ENCODE peak calls at places on chromosomes 12 and 14, in seven cellular contexts. One of them, this sample, is unnamed.

GRCh38 chr12:70691018-70691672 is 53.9 kb upstream of the PTPRB start:
- DNase-seq in prostate gland: no peak
- DNase-seq in AG04450: no peak
- DNase-seq in choroid plexus epithelial cell: peak
- DNase-seq in sigmoid colon: no peak
- DNase-seq in ovary: no peak
- DNase-seq in RWPE1: no peak
- DNase-seq in this sample: peak

GRCh38 chr12:71019282-71019831 is 98.8 kb upstream of the PTPRR start:
- DNase-seq in ovary: no peak
- DNase-seq in AG04450: no peak
- DNase-seq in choroid plexus epithelial cell: no peak
- DNase-seq in prostate gland: no peak
- DNase-seq in RWPE1: no peak
- DNase-seq in sigmoid colon: no peak
- DNase-seq in this sample: no peak

GRCh38 chr12:52090291-52090690 is 10.8 kb downstream of the SMIM41 start:
- DNase-seq in AG04450: no peak
- DNase-seq in sigmoid colon: no peak
- DNase-seq in ovary: no peak
- DNase-seq in RWPE1: no peak
- DNase-seq in choroid plexus epithelial cell: no peak
- DNase-seq in prostate gland: no peak
- DNase-seq in this sample: no peak

GRCh38 chr12:100375023-100375737 is 18.3 kb downstream of the SLC17A8 start:
- DNase-seq in RWPE1: no peak
- DNase-seq in AG04450: no peak
- DNase-seq in prostate gland: peak
- DNase-seq in sigmoid colon: peak
- DNase-seq in ovary: peak
- DNase-seq in choroid plexus epithelial cell: peak
- DNase-seq in this sample: no peak

GRCh38 chr14:24406416-24406815 is 7.6 kb downstream of the NYNRIN start:
- DNase-seq in AG04450: no peak
- DNase-seq in ovary: no peak
- DNase-seq in RWPE1: no peak
- DNase-seq in prostate gland: no peak
- DNase-seq in choroid plexus epithelial cell: no peak
- DNase-seq in sigmoid colon: peak
- DNase-seq in this sample: no peak

GRCh38 chr14:58455593-58456265 is 28.2 kb downstream of the KIAA0586 start:
- DNase-seq in RWPE1: peak
- DNase-seq in ovary: no peak
- DNase-seq in AG04450: no peak
- DNase-seq in prostate gland: no peak
- DNase-seq in sigmoid colon: no peak
- DNase-seq in choroid plexus epithelial cell: no peak
- DNase-seq in this sample: no peak

GRCh38 chr12:27969011-27969900 is 3.3 kb downstream of the PTHLH start:
- DNase-seq in prostate gland: no peak
- DNase-seq in ovary: no peak
- DNase-seq in sigmoid colon: peak
- DNase-seq in AG04450: no peak
- DNase-seq in RWPE1: no peak
- DNase-seq in choroid plexus epithelial cell: peak
- DNase-seq in this sample: no peak

GRCh38 chr14:37343307-37344094 is 145.8 kb downstream of the MIPOL1 start:
- DNase-seq in choroid plexus epithelial cell: peak
- DNase-seq in RWPE1: no peak
- DNase-seq in sigmoid colon: no peak
- DNase-seq in AG04450: peak
- DNase-seq in ovary: no peak
- DNase-seq in prostate gland: no peak
- DNase-seq in this sample: no peak

GRCh38 chr12:65540140-65540539 is 261.7 kb downstream of the MSRB3 start:
- DNase-seq in sigmoid colon: no peak
- DNase-seq in RWPE1: no peak
- DNase-seq in choroid plexus epithelial cell: no peak
- DNase-seq in prostate gland: no peak
- DNase-seq in AG04450: no peak
- DNase-seq in ovary: no peak
- DNase-seq in this sample: no peak

GRCh38 chr14:70904376-70904775 is 2.9 kb upstream of the PCNX1 start:
- DNase-seq in ovary: no peak
- DNase-seq in prostate gland: no peak
- DNase-seq in choroid plexus epithelial cell: no peak
- DNase-seq in AG04450: no peak
- DNase-seq in sigmoid colon: no peak
- DNase-seq in RWPE1: no peak
- DNase-seq in this sample: no peak

GRCh38 chr14:66974397-66975025 is 214.7 kb upstream of the GARIN2 start:
- DNase-seq in RWPE1: peak
- DNase-seq in ovary: no peak
- DNase-seq in choroid plexus epithelial cell: peak
- DNase-seq in sigmoid colon: no peak
- DNase-seq in AG04450: no peak
- DNase-seq in prostate gland: no peak
- DNase-seq in this sample: no peak

GRCh38 chr12:86196465-86196864 is 59.7 kb downstream of the MGAT4C start:
- DNase-seq in prostate gland: no peak
- DNase-seq in RWPE1: no peak
- DNase-seq in sigmoid colon: no peak
- DNase-seq in ovary: no peak
- DNase-seq in choroid plexus epithelial cell: no peak
- DNase-seq in AG04450: no peak
- DNase-seq in this sample: no peak

GRCh38 chr12:107992870-107993451 is 136.1 kb upstream of the WSCD2 start:
- DNase-seq in sigmoid colon: no peak
- DNase-seq in AG04450: no peak
- DNase-seq in prostate gland: no peak
- DNase-seq in ovary: no peak
- DNase-seq in RWPE1: peak
- DNase-seq in choroid plexus epithelial cell: peak
- DNase-seq in this sample: no peak

GRCh38 chr12:13383379-13383778 is 186.9 kb downstream of the EMP1 start:
- DNase-seq in ovary: no peak
- DNase-seq in RWPE1: peak
- DNase-seq in prostate gland: no peak
- DNase-seq in AG04450: no peak
- DNase-seq in sigmoid colon: no peak
- DNase-seq in choroid plexus epithelial cell: no peak
- DNase-seq in this sample: no peak

GRCh38 chr14:94970937-94971730 is 186.2 kb downstream of the DICER1 start:
- DNase-seq in sigmoid colon: peak
- DNase-seq in prostate gland: no peak
- DNase-seq in ovary: no peak
- DNase-seq in AG04450: no peak
- DNase-seq in RWPE1: no peak
- DNase-seq in choroid plexus epithelial cell: no peak
- DNase-seq in this sample: no peak

GRCh38 chr12:45077259-45077658 is 26.4 kb upstream of the DBX2 start:
- DNase-seq in RWPE1: no peak
- DNase-seq in AG04450: no peak
- DNase-seq in ovary: no peak
- DNase-seq in choroid plexus epithelial cell: no peak
- DNase-seq in prostate gland: no peak
- DNase-seq in sigmoid colon: no peak
- DNase-seq in this sample: no peak

GRCh38 chr14:89303452-89304435 is 113.3 kb downstream of the FOXN3 start:
- DNase-seq in prostate gland: peak
- DNase-seq in RWPE1: peak
- DNase-seq in ovary: peak
- DNase-seq in sigmoid colon: peak
- DNase-seq in choroid plexus epithelial cell: peak
- DNase-seq in AG04450: peak
- DNase-seq in this sample: peak

GRCh38 chr12:31323466-31324115 is 2.4 kb downstream of the SINHCAF start:
- DNase-seq in prostate gland: peak
- DNase-seq in choroid plexus epithelial cell: peak
- DNase-seq in RWPE1: peak
- DNase-seq in ovary: peak
- DNase-seq in sigmoid colon: peak
- DNase-seq in AG04450: no peak
- DNase-seq in this sample: no peak

GRCh38 chr12:52198454-52199215 is 6.8 kb upstream of the KRT80 start:
- DNase-seq in sigmoid colon: no peak
- DNase-seq in choroid plexus epithelial cell: no peak
- DNase-seq in AG04450: no peak
- DNase-seq in RWPE1: no peak
- DNase-seq in prostate gland: no peak
- DNase-seq in ovary: no peak
- DNase-seq in this sample: no peak

GRCh38 chr14:71716371-71716770 is 215.9 kb upstream of the RGS6 start:
- DNase-seq in sigmoid colon: no peak
- DNase-seq in prostate gland: no peak
- DNase-seq in AG04450: no peak
- DNase-seq in choroid plexus epithelial cell: peak
- DNase-seq in RWPE1: no peak
- DNase-seq in ovary: no peak
- DNase-seq in this sample: no peak

GRCh38 chr12:49912345-49912744 is 8.6 kb upstream of the FAIM2 start:
- DNase-seq in ovary: no peak
- DNase-seq in choroid plexus epithelial cell: no peak
- DNase-seq in AG04450: no peak
- DNase-seq in RWPE1: no peak
- DNase-seq in sigmoid colon: no peak
- DNase-seq in prostate gland: no peak
- DNase-seq in this sample: no peak

GRCh38 chr14:37246427-37246829 is 48.7 kb downstream of the MIPOL1 start:
- DNase-seq in ovary: no peak
- DNase-seq in AG04450: peak
- DNase-seq in choroid plexus epithelial cell: peak
- DNase-seq in RWPE1: peak
- DNase-seq in sigmoid colon: no peak
- DNase-seq in prostate gland: peak
- DNase-seq in this sample: peak

GRCh38 chr14:55329999-55330710 is 58.9 kb downstream of the FBXO34 start:
- DNase-seq in RWPE1: no peak
- DNase-seq in choroid plexus epithelial cell: no peak
- DNase-seq in ovary: no peak
- DNase-seq in AG04450: no peak
- DNase-seq in prostate gland: no peak
- DNase-seq in sigmoid colon: no peak
- DNase-seq in this sample: no peak

GRCh38 chr12:109857715-109858114 is 22.6 kb downstream of the GLTP start:
- DNase-seq in sigmoid colon: no peak
- DNase-seq in ovary: no peak
- DNase-seq in choroid plexus epithelial cell: no peak
- DNase-seq in RWPE1: no peak
- DNase-seq in prostate gland: no peak
- DNase-seq in AG04450: no peak
- DNase-seq in this sample: no peak

GRCh38 chr12:94563261-94563660 is 87.1 kb downstream of the TMCC3 start:
- DNase-seq in ovary: no peak
- DNase-seq in prostate gland: no peak
- DNase-seq in AG04450: no peak
- DNase-seq in RWPE1: no peak
- DNase-seq in sigmoid colon: no peak
- DNase-seq in choroid plexus epithelial cell: no peak
- DNase-seq in this sample: no peak

DNA sequence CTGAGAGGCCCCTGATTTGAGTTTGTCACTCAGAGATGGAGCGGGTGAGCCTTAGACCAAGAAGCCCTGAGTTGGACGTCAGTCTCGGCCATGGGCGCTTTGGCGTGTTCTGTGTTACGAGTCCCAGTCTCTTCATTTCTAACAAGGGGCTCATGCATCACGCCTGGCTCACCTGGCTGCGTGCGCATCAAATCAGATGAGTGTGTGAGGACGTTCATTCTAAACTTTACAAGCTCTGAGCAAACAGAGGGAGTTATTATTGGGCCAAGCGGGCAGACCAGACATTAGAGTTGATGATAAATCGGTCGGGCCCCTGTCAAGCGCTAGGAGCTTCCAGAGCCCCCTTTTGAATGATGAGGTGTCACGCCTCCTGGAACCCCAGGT is 117.2 kb downstream of the CALM1 start:
- DNase-seq in choroid plexus epithelial cell: no peak
- DNase-seq in prostate gland: peak
- DNase-seq in ovary: no peak
- DNase-seq in AG04450: no peak
- DNase-seq in sigmoid colon: no peak
- DNase-seq in RWPE1: no peak
- DNase-seq in this sample: no peak
- TF ChIP-seq CTCF in choroid plexus epithelial cell: no peak
- TF ChIP-seq CTCF in prostate gland: no peak
- TF ChIP-seq CTCF in ovary: no peak
- TF ChIP-seq CTCF in AG04450: no peak
- TF ChIP-seq CTCF in sigmoid colon: no peak
- TF ChIP-seq CTCF in RWPE1: no peak
- TF ChIP-seq CTCF in this sample: no peak

DNA sequence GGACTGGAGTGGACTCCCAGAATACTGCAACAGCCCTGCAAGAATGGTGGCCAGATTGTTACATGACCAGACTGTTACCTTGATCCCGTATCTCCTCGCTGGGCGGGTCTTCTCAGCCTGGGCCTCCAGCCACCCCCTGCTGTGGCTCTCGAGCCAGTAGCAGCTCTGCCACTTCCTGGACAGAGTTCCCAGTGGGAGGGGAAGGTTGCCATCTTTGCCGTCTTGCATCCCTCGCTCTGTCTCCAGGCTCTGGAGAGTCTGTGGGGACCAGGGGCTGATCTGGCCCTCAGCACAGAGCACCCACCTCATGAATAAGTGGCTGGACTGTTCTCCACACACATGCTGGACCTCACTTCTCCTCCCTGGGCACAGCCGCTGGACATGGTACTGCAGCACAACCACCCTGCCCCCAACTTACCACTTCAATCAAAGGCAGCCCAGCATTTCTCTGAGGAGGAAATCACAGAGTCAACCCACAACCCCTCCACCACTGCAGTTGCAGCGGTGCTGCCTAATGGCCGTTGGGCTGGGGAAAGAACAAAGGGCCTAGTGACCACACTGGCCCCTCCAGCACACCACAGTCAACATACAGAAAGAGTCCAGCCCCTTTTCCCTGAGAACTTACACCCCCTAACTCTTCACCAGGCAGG is 6.9 kb upstream of the KLRF1 start:
- DNase-seq in choroid plexus epithelial cell: no peak
- DNase-seq in ovary: no peak
- DNase-seq in RWPE1: no peak
- DNase-seq in AG04450: no peak
- DNase-seq in prostate gland: no peak
- DNase-seq in sigmoid colon: no peak
- DNase-seq in this sample: no peak
- TF ChIP-seq CTCF in choroid plexus epithelial cell: no peak
- TF ChIP-seq CTCF in ovary: no peak
- TF ChIP-seq CTCF in RWPE1: no peak
- TF ChIP-seq CTCF in AG04450: no peak
- TF ChIP-seq CTCF in prostate gland: no peak
- TF ChIP-seq CTCF in sigmoid colon: no peak
- TF ChIP-seq CTCF in this sample: no peak

GRCh38 chr14:96894966-96895365 is 97.8 kb downstream of the VRK1 start:
- DNase-seq in AG04450: no peak
- DNase-seq in RWPE1: no peak
- DNase-seq in ovary: no peak
- DNase-seq in sigmoid colon: no peak
- DNase-seq in choroid plexus epithelial cell: peak
- DNase-seq in prostate gland: no peak
- DNase-seq in this sample: no peak
- TF ChIP-seq CTCF in AG04450: no peak
- TF ChIP-seq CTCF in RWPE1: no peak
- TF ChIP-seq CTCF in ovary: no peak
- TF ChIP-seq CTCF in sigmoid colon: no peak
- TF ChIP-seq CTCF in choroid plexus epithelial cell: no peak
- TF ChIP-seq CTCF in prostate gland: no peak
- TF ChIP-seq CTCF in this sample: no peak

GRCh38 chr14:50003213-50004021 is 110.5 kb downstream of the ARF6 start:
- DNase-seq in RWPE1: peak
- DNase-seq in AG04450: no peak
- DNase-seq in sigmoid colon: peak
- DNase-seq in choroid plexus epithelial cell: peak
- DNase-seq in ovary: peak
- DNase-seq in prostate gland: peak
- DNase-seq in this sample: no peak
- TF ChIP-seq CTCF in RWPE1: peak
- TF ChIP-seq CTCF in AG04450: peak
- TF ChIP-seq CTCF in sigmoid colon: no peak
- TF ChIP-seq CTCF in choroid plexus epithelial cell: peak
- TF ChIP-seq CTCF in ovary: no peak
- TF ChIP-seq CTCF in prostate gland: peak
- TF ChIP-seq CTCF in this sample: no peak

This sample was measured in AG04449.